ENCODE peak calls at places on chromosome 6, in seven cellular contexts. U is MCF 10A; F is activated naive CD4-positive, alpha-beta T cell treated with Interleukin-2 at 50 U/mL for 16 hours; K is GM19239; D is SW 1271; I is choroid plexus epithelial cell; B is activated T-helper 1 cell treated with Interleukin-2 at 50 U/mL for 16 hours. Q is an unnamed sample.

GRCh38 chr6:168032383-168032760 is 34.9 kb downstream of the KIF25 start:
- DNase-seq in U (peak; percentile 46), F (no peak), K (no peak), D (no peak), I (peak; percentile 80), B (no peak), Q (peak; percentile 86)

GRCh38 chr6:110646951-110647910 is 168.0 kb downstream of the CDK19 start:
- DNase-seq in U (no peak), F (no peak), K (no peak), D (no peak), I (no peak), B (no peak), Q (no peak)

GRCh38 chr6:140344149-140344913 is 969.9 kb upstream of the CITED2 start:
- DNase-seq in U (peak; percentile 27), F (no peak), K (no peak), D (peak; percentile 55), I (peak; percentile 67), B (no peak), Q (peak; percentile 58)

GRCh38 chr6:47162793-47163192 is 120.7 kb upstream of the ADGRF1 start:
- DNase-seq in U (no peak), F (no peak), K (no peak), D (no peak), I (no peak), B (no peak), Q (no peak)

GRCh38 chr6:117930645-117931044 is 23.6 kb downstream of the SLC35F1 start:
- DNase-seq in U (no peak), F (no peak), K (no peak), D (no peak), I (no peak), B (no peak), Q (no peak)

GRCh38 chr6:117600008-117600743 is 2.1 kb downstream of the GOPC start:
- DNase-seq in U (peak; percentile 44), F (no peak), K (no peak), D (peak; percentile 13), I (peak; percentile 40), B (no peak), Q (peak; percentile 23)

GRCh38 chr6:100726741-100727140 is 154.4 kb downstream of the ASCC3 start:
- DNase-seq in U (no peak), F (no peak), K (no peak), D (no peak), I (peak; percentile 60), B (no peak), Q (peak; percentile 77)

GRCh38 chr6:147204060-147204785 is at the start of gene STXBP5:
- DNase-seq in U (peak; percentile 58), F (peak; percentile 36), K (peak; percentile 27), D (peak; percentile 26), I (peak; percentile 51), B (peak; percentile 19), Q (peak; percentile 77)

GRCh38 chr6:111462770-111463391 is 20.1 kb downstream of the REV3L start:
- DNase-seq in U (peak; percentile 66), F (no peak), K (no peak), D (peak; percentile 63), I (peak; percentile 82), B (no peak), Q (peak; percentile 30)

GRCh38 chr6:118665011-118665410 is 13.6 kb upstream of the CEP85L start:
- DNase-seq in U (no peak), F (no peak), K (no peak), D (no peak), I (no peak), B (no peak), Q (no peak)

GRCh38 chr6:169253745-169254238 is at the start of gene THBS2:
- DNase-seq in U (no peak), F (no peak), K (no peak), D (no peak), I (peak; percentile 99), B (no peak), Q (peak; percentile 64)

GRCh38 chr6:118187568-118188164 is 280.6 kb downstream of the SLC35F1 start:
- DNase-seq in U (peak; percentile 66), F (no peak), K (no peak), D (no peak), I (peak; percentile 44), B (no peak), Q (peak; percentile 18)

GRCh38 chr6:64777941-64778785 is 928.9 kb downstream of the EYS start:
- DNase-seq in U (peak; percentile 0), F (no peak), K (no peak), D (no peak), I (peak; percentile 86), B (no peak), Q (peak; percentile 2)

GRCh38 chr6:167847936-167848335 is 21.2 kb downstream of the AFDN start:
- DNase-seq in U (no peak), F (no peak), K (no peak), D (no peak), I (no peak), B (no peak), Q (no peak)

GRCh38 chr6:133241088-133241900 is at the start of gene EYA4:
- DNase-seq in U (no peak), F (no peak), K (no peak), D (peak; percentile 52), I (peak; percentile 30), B (no peak), Q (peak; percentile 70)

GRCh38 chr6:152221806-152222628 is 414.5 kb downstream of the ESR1 start:
- DNase-seq in U (peak; percentile 14), F (no peak), K (no peak), D (no peak), I (peak; percentile 4), B (no peak), Q (no peak)

GRCh38 chr6:170049641-170050491 is 241.0 kb downstream of the DLL1 start:
- DNase-seq in U (peak; percentile 96), F (no peak), K (no peak), D (no peak), I (peak; percentile 50), B (no peak), Q (no peak)

GRCh38 chr6:24402697-24403500 is at the start of gene MRS2:
- DNase-seq in U (peak; percentile 92), F (peak; percentile 84), K (peak; percentile 67), D (peak; percentile 80), I (peak; percentile 83), B (peak; percentile 71), Q (peak; percentile 89)